ENCODE peak calls at places on chromosome 20, in ten cellular contexts. Q is cardiac fibroblast; N is neural progenitor cell; A is WERI-Rb-1; F is ovary; R is CD4-positive, alpha-beta T cell; C is left ventricle myocardium inferior; K is body of pancreas; D is lung; W is nephron progenitor cell. X is an unnamed sample.

GRCh38 chr20:59391975-59392374 is 91.6 kb downstream of the EDN3 start:
- DNase-seq in D (no peak), R (no peak), A (no peak), W (no peak), F (no peak), Q (no peak), N (no peak), K (no peak), C (no peak), X (no peak)

GRCh38 chr20:59411191-59411988 is 111.0 kb downstream of the EDN3 start:
- DNase-seq in K (no peak), W (no peak), A (no peak), D (no peak), Q (no peak), F (no peak), N (no peak), R (no peak), C (no peak), X (no peak)

GRCh38 chr20:21615617-21616080 is 89.8 kb upstream of the PAX1 start:
- DNase-seq in Q (peak; percentile 56), F (no peak), K (peak; percentile 61), C (peak; percentile 26), W (peak; percentile 78), A (peak; percentile 47), N (peak; percentile 84), D (peak; percentile 58), R (peak; percentile 26), X (peak; percentile 66)

GRCh38 chr20:17936306-17936790 is 32.2 kb downstream of the SNX5 start:
- DNase-seq in C (no peak), N (no peak), Q (no peak), F (no peak), R (no peak), D (no peak), K (no peak), A (no peak), W (peak; percentile 38), X (no peak)

GRCh38 chr20:54716169-54716747 is 240.9 kb downstream of the DOK5 start:
- DNase-seq in W (no peak), N (no peak), A (no peak), Q (no peak), F (no peak), C (no peak), K (peak; percentile 56), D (no peak), R (no peak), X (no peak)

GRCh38 chr20:25081065-25081729 is 744 bp downstream of the VSX1 start:
- DNase-seq in C (no peak), W (peak; percentile 90), R (no peak), N (peak; percentile 89), F (no peak), D (no peak), A (peak; percentile 36), K (peak; percentile 34), Q (no peak), X (no peak)

GRCh38 chr20:48283470-48284110 is 498.3 kb upstream of the SULF2 start:
- DNase-seq in Q (peak; percentile 96), C (peak; percentile 42), N (no peak), F (peak; percentile 56), A (no peak), R (no peak), D (peak; percentile 45), W (no peak), K (peak; percentile 51), X (no peak)

GRCh38 chr20:44572551-44573500 is 9.6 kb upstream of the PKIG start:
- DNase-seq in Q (peak; percentile 94), R (no peak), W (no peak), K (no peak), C (peak; percentile 66), D (no peak), F (peak; percentile 35), A (no peak), N (no peak), X (no peak)

GRCh38 chr20:51562334-51563140 is 20.0 kb upstream of the NFATC2 start:
- DNase-seq in R (no peak), W (peak; percentile 71), N (peak; percentile 83), F (peak; percentile 85), D (peak; percentile 60), K (peak; percentile 79), C (peak; percentile 81), Q (peak; percentile 92), A (no peak), X (peak; percentile 36)
- TF ChIP-seq CTCF in R (peak; percentile 48), W (no peak), N (peak; percentile 35), F (no peak), D (no peak), K (no peak), C (peak; percentile 42), Q (no peak), A (no peak), X (no peak)

DNA sequence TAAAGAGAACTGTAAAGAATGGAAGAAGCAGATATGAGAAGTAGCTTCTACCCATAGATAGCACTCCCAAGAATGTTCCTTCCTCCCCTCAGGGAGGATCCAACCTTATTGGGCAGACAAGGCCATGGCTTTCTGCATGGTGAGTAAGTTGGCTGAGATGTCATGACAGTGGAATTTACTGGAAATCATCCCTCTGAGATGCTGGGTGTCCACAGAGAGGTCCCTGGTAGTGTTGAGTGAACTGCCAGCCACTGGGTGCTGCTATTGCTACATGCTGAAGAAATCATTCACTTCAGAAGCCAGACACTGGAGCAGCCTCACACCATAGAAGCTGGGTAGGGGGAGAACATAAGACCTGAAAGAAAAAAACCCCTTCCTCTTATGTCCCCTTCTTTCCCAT is 46.4 kb upstream of the FERMT1 start:
- DNase-seq in D (no peak), Q (peak; percentile 49), K (no peak), C (no peak), F (no peak), R (no peak), N (no peak), A (no peak), W (no peak), X (no peak)
- TF ChIP-seq CTCF in D (no peak), Q (peak; percentile 21), K (no peak), C (no peak), F (no peak), R (no peak), N (peak; percentile 18), A (no peak), W (no peak), X (no peak)

DNA sequence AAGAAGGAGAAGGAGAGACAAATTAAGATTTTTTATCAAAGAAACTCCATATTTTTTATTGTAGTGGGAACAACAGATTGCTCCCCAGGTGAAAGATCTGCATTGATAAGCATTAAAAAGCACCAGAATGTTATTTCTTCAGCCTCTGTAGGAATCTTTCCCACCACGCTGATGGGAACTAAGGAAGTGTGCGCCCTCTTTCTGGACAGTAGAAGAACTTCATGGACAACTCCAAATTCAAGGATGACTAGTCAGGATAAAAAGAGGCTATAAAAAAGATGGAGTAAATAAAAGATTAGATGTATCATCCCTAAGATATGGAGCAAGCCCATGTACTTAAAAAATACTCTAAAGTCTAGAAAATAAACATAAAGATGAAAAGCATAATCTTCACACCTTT is 45.8 kb upstream of the PAK5 start:
- DNase-seq in N (no peak), F (no peak), R (no peak), D (no peak), Q (no peak), W (no peak), A (no peak), C (no peak), K (no peak), X (no peak)
- TF ChIP-seq CTCF in N (no peak), F (no peak), R (no peak), D (no peak), Q (no peak), W (peak; percentile 13), A (peak; percentile 10), C (no peak), K (no peak), X (no peak)

DNA sequence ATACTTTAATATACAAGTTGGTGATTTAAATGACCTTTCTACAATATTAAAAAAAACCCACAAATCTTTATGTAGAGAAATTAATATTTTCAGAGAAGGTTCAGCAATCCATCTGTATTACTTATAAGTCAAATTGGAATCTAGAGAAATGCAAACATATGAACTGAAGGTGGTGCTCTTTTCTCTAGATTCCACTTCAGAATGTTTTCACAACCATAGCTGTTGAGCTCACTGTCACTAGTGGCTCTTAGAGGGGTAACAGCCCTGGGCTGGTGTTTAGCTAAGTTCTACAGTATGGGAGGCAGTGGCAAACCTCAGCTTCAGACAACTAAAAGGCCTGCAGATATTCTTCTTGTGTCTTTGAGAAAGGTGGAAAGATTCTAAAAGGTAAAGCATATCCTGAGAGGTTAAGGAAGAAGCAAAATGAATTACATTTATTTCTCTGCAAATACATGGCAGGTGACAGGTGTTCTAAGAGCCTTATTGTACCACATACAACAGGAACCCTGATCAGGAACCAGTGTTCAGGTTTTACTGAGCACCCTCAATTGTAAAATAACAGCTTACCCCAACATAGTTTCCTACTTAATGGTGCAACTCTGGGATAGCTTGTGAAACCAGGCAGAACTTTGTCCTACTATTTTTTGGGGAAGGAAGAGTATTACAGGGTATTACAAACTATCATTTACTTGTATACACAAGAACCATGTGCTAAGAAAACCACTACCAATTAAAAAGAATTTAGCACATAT is 56.6 kb upstream of the SAMHD1 start:
- DNase-seq in N (no peak), K (peak; percentile 4), D (no peak), W (no peak), C (no peak), Q (peak; percentile 49), A (no peak), R (peak; percentile 11), F (no peak), X (peak; percentile 38)
- TF ChIP-seq CTCF in N (no peak), K (no peak), D (peak; percentile 7), W (no peak), C (peak; percentile 10), Q (peak; percentile 9), A (peak; percentile 18), R (peak; percentile 83), F (no peak), X (peak; percentile 33)

GRCh38 chr20:9215539-9215938 is 146.7 kb downstream of the PLCB4 start:
- DNase-seq in C (no peak), N (peak; percentile 5), D (no peak), R (no peak), K (no peak), A (no peak), F (no peak), Q (peak; percentile 24), W (no peak), X (no peak)
- TF ChIP-seq CTCF in C (peak; percentile 39), N (peak; percentile 58), D (no peak), R (no peak), K (no peak), A (peak; percentile 24), F (no peak), Q (peak; percentile 27), W (no peak), X (no peak)

DNA sequence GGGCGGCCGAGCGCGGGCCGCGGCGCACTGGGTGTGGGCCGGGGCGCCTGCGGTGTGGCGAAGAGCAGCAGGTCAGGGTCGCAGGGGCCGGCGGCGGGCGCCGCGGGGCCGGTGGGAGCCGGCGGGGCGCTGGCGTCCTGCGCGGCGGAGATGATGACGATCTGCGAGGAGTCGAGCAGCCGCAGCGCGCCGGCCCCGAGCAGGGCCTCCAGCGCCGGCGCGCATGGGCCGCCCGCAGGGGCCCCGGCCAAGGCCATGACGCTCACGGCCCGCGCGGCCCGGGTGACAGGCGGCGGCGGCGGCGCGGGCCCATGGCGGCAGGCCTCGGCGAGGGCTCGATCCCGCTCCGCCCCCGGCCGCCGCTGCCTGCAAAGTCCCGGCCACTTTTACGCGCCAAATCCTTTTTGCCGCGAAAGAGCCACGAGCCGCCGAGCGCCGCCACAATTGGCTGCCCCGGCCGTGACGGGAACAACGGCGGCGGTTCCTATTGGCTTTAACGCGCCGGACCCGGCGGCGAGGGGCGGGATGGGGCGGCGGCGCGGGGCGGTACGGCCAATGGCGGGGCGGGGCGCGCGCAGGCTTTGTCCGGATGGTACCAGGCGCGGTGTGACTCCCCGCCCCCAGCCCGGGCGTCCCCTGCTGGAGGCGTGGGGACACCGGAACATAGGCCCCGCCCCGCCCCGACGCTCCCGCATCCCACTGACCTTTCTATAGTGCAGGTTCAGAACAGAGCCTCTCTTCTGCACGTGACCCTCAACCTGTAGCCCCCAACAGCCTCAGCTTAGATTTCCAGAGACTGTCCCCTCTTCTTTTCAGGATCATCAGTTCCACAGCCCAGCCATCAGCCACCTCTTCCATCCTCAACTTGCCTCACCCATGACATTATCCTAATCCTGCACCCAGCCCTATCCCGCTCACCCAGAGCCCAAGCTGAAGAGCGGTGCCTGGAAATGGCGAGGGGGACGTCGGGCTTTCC is at the start of gene E2F1:
- DNase-seq in K (peak; percentile 96), W (peak; percentile 98), A (peak; percentile 96), F (peak; percentile 93), N (peak; percentile 99), C (peak; percentile 97), Q (peak; percentile 87), D (peak; percentile 95), R (peak; percentile 87), X (peak; percentile 99)
- TF ChIP-seq CTCF in K (peak; percentile 49), W (no peak), A (peak; percentile 28), F (no peak), N (peak; percentile 34), C (peak; percentile 61), Q (peak; percentile 25), D (peak; percentile 16), R (peak; percentile 23), X (peak; percentile 2)